ENCODE peak calls at places on chromosomes 11 and 22, in six cellular contexts. One of them, this sample, is unnamed.

GRCh38 chr22:48052621-48052890 is 1290.1 kb downstream of the TBC1D22A start:
- DNase-seq in NCI-H146: no peak
- DNase-seq in brain microvascular endothelial cell: no peak
- DNase-seq in NCI-H345: no peak
- DNase-seq in osteocyte: peak
- DNase-seq in ureter: no peak
- DNase-seq in this sample: no peak

GRCh38 chr11:128936546-128937275 is 6.0 kb downstream of the TP53AIP1 start:
- DNase-seq in NCI-H146: peak
- DNase-seq in osteocyte: no peak
- DNase-seq in NCI-H345: peak
- DNase-seq in brain microvascular endothelial cell: no peak
- DNase-seq in ureter: no peak
- DNase-seq in this sample: no peak

GRCh38 chr11:59822989-59823566 is 12.5 kb upstream of the MRPL16 start:
- DNase-seq in NCI-H345: peak
- DNase-seq in brain microvascular endothelial cell: peak
- DNase-seq in NCI-H146: peak
- DNase-seq in ureter: peak
- DNase-seq in osteocyte: no peak
- DNase-seq in this sample: peak

GRCh38 chr11:108199446-108200321 is 22.8 kb downstream of the NPAT start:
- DNase-seq in NCI-H345: no peak
- DNase-seq in osteocyte: no peak
- DNase-seq in ureter: no peak
- DNase-seq in NCI-H146: no peak
- DNase-seq in brain microvascular endothelial cell: peak
- DNase-seq in this sample: no peak

GRCh38 chr22:19526702-19527111 is 2.5 kb upstream of the CLDN5 start:
- DNase-seq in ureter: no peak
- DNase-seq in NCI-H345: no peak
- DNase-seq in NCI-H146: no peak
- DNase-seq in brain microvascular endothelial cell: no peak
- DNase-seq in osteocyte: no peak
- DNase-seq in this sample: no peak

GRCh38 chr11:65551572-65552398 is 6.4 kb downstream of the LTBP3 start:
- DNase-seq in ureter: no peak
- DNase-seq in osteocyte: no peak
- DNase-seq in brain microvascular endothelial cell: no peak
- DNase-seq in NCI-H146: peak
- DNase-seq in NCI-H345: peak
- DNase-seq in this sample: peak

GRCh38 chr22:44116331-44116730 is 64.4 kb upstream of the PARVG start:
- DNase-seq in osteocyte: no peak
- DNase-seq in ureter: no peak
- DNase-seq in brain microvascular endothelial cell: no peak
- DNase-seq in NCI-H146: no peak
- DNase-seq in NCI-H345: no peak
- DNase-seq in this sample: no peak

GRCh38 chr11:34345991-34346480 is 11.8 kb downstream of the ABTB2 start:
- DNase-seq in brain microvascular endothelial cell: peak
- DNase-seq in ureter: peak
- DNase-seq in NCI-H146: no peak
- DNase-seq in osteocyte: no peak
- DNase-seq in NCI-H345: no peak
- DNase-seq in this sample: no peak

GRCh38 chr11:60939301-60939700 is 12.7 kb downstream of the SLC15A3 start:
- DNase-seq in osteocyte: no peak
- DNase-seq in NCI-H345: no peak
- DNase-seq in NCI-H146: no peak
- DNase-seq in brain microvascular endothelial cell: no peak
- DNase-seq in ureter: no peak
- DNase-seq in this sample: no peak